ENCODE peak calls at places on chromosomes 5 and 9, in four cellular contexts. S, F, K and V are unnamed samples.

GRCh38 chr9:128414461-128414860 is 6.2 kb upstream of the CERCAM start:
- DNase-seq in S (no peak), F (no peak), K (no peak), V (no peak)

GRCh38 chr9:81772144-81772543 is 82.8 kb upstream of the TLE1 start:
- DNase-seq in S (no peak), F (no peak), K (no peak), V (no peak)

GRCh38 chr9:76773051-76773450 is 8.8 kb downstream of the PCA3 start:
- DNase-seq in S (no peak), F (no peak), K (no peak), V (no peak)

GRCh38 chr9:114203410-114204140 is 48.2 kb downstream of the COL27A1 start:
- DNase-seq in S (no peak), F (no peak), K (peak), V (no peak)

GRCh38 chr9:15722888-15723287 is 170.0 kb downstream of the CCDC171 start:
- DNase-seq in S (peak), F (no peak), K (no peak), V (no peak)

GRCh38 chr9:20321683-20322082 is 300.6 kb downstream of the MLLT3 start:
- DNase-seq in S (no peak), F (no peak), K (no peak), V (peak)

GRCh38 chr5:112642885-112643284 is 94.8 kb upstream of the APC start:
- DNase-seq in S (no peak), F (no peak), K (no peak), V (no peak)

GRCh38 chr9:94908041-94908563 is 181.6 kb downstream of the AOPEP start:
- DNase-seq in S (no peak), F (no peak), K (no peak), V (no peak)

GRCh38 chr9:128382261-128382660 is 11.1 kb downstream of the URM1 start:
- DNase-seq in S (no peak), F (no peak), K (no peak), V (no peak)

GRCh38 chr5:172466062-172466461 is 11.7 kb upstream of the SH3PXD2B start:
- DNase-seq in S (no peak), F (no peak), K (no peak), V (no peak)

GRCh38 chr5:141882594-141883183 is 4.5 kb upstream of the PCDH1 start:
- DNase-seq in S (no peak), F (no peak), K (no peak), V (no peak)